ENCODE peak calls at places on chromosomes 3 and 15, in five cellular contexts. S is T-helper 2 cell; Q is activated naive CD8-positive, alpha-beta T cell treated with anti-CD3 and anti-CD28 coated beads, Interleukin-2, amount 10 ng/mL, durations not matched to agents 7 days and 5 days; J is HEK293T; D is NCI-H774. Y is an unnamed sample.
A peak's percentile ranks its signal among the peaks of the same experiment; 100 is the strongest.

GRCh38 chr15:70189826-70190225 is 92.1 kb upstream of the TLE3 start:
- DNase-seq in S (no peak), Q (no peak), J (no peak), D (no peak), Y (no peak)

GRCh38 chr3:171480526-171480925 is 20.3 kb upstream of the TNIK start:
- DNase-seq in S (peak; percentile 85), Q (no peak), J (no peak), D (no peak), Y (no peak)

GRCh38 chr3:39990532-39990931 is 181.1 kb downstream of the MYRIP start:
- DNase-seq in S (peak; percentile 18), Q (no peak), J (peak; percentile 49), D (peak; percentile 0), Y (peak; percentile 74)

GRCh38 chr15:36472672-36473071 is 106.8 kb upstream of the CDIN1 start:
- DNase-seq in S (no peak), Q (no peak), J (no peak), D (no peak), Y (no peak)

GRCh38 chr15:71732636-71733035 is 77.7 kb upstream of the NR2E3 start:
- DNase-seq in S (no peak), Q (no peak), J (no peak), D (no peak), Y (no peak)

GRCh38 chr15:94119215-94119815 is 112.0 kb upstream of the MCTP2 start:
- DNase-seq in S (no peak), Q (no peak), J (peak; percentile 18), D (no peak), Y (no peak)

GRCh38 chr3:45236964-45237363 is 10.9 kb upstream of the TMEM158 start:
- DNase-seq in S (no peak), Q (no peak), J (no peak), D (no peak), Y (no peak)

GRCh38 chr3:128011140-128011539 is 41.1 kb upstream of the SEC61A1 start:
- DNase-seq in S (peak; percentile 9), Q (peak; percentile 38), J (peak; percentile 79), D (no peak), Y (peak; percentile 25)

GRCh38 chr15:63363292-63363691 is 18.4 kb downstream of the CA12 start:
- DNase-seq in S (no peak), Q (no peak), J (no peak), D (no peak), Y (no peak)

Y was measured in fibroblast of pulmonary artery.